ENCODE peak calls at places on chromosomes 12 and 14, in four cellular contexts. R, I, C and W are unnamed samples.

GRCh38 chr12:111842556-111843396 is 748 bp downstream of the MAPKAPK5 start:
- DNase-seq in R (no peak), I (no peak), C (no peak), W (no peak)

GRCh38 chr14:49497725-49498348 is 88.3 kb downstream of the RPS29 start:
- DNase-seq in R (no peak), I (no peak), C (no peak), W (no peak)

GRCh38 chr12:4996714-4997113 is 47.0 kb upstream of the KCNA5 start:
- DNase-seq in R (no peak), I (no peak), C (no peak), W (no peak)

GRCh38 chr14:76456891-76457586 is 81.1 kb downstream of the ESRRB start:
- DNase-seq in R (no peak), I (no peak), C (no peak), W (no peak)

GRCh38 chr14:103401223-103402214 is 16.3 kb downstream of the MARK3 start:
- DNase-seq in R (no peak), I (no peak), C (no peak), W (no peak)

GRCh38 chr14:103576371-103577024 is 13.7 kb downstream of the COA8 start:
- DNase-seq in R (peak; percentile 93), I (no peak), C (peak; percentile 89), W (peak; percentile 95)

GRCh38 chr14:55388160-55388559 is 23.5 kb downstream of the ATG14 start:
- DNase-seq in R (no peak), I (no peak), C (no peak), W (no peak)

GRCh38 chr14:32307881-32308582 is 21.1 kb upstream of the AKAP6 start:
- DNase-seq in R (no peak), I (no peak), C (no peak), W (no peak)

GRCh38 chr12:117342247-117342646 is 19.2 kb downstream of the NOS1 start:
- DNase-seq in R (no peak), I (no peak), C (no peak), W (no peak)

GRCh38 chr14:22977684-22978486 is 4.5 kb downstream of the AJUBA start:
- DNase-seq in R (peak; percentile 84), I (no peak), C (no peak), W (no peak)

GRCh38 chr12:25583545-25583944 is 30.5 kb upstream of the LMNTD1 start:
- DNase-seq in R (no peak), I (no peak), C (no peak), W (no peak)

GRCh38 chr14:102140027-102140749 is 491 bp downstream of the WDR20 start:
- DNase-seq in R (peak; percentile 46), I (no peak), C (no peak), W (no peak)

GRCh38 chr14:65179918-65180724 is 77.8 kb upstream of the MAX start:
- DNase-seq in R (no peak), I (no peak), C (no peak), W (no peak)